ENCODE peak calls at places on chromosomes 12 and 14, in nine cellular contexts. E, G, A, J, Y, N, L, Z and V are unnamed samples.

GRCh38 chr12:63151898-63152700 is 1.1 kb upstream of the AVPR1A start:
- DNase-seq in A (peak; percentile 20), G (no peak), L (peak; percentile 11), N (no peak), Y (peak; percentile 41), Z (peak; percentile 54), E (peak; percentile 83), J (peak; percentile 69), V (peak; percentile 57)

GRCh38 chr14:72700338-72701231 is 193.3 kb downstream of the DPF3 start:
- DNase-seq in J (peak; percentile 63), A (peak; percentile 6), Y (no peak), G (no peak), E (no peak), N (no peak), Z (no peak), L (no peak), V (no peak)

GRCh38 chr14:89440997-89441909 is 24.2 kb upstream of the FOXN3 start:
- DNase-seq in N (no peak), Y (no peak), A (no peak), L (no peak), Z (no peak), J (peak; percentile 72), E (no peak), G (no peak), V (peak; percentile 97)

GRCh38 chr14:94888108-94888507 is 118.2 kb upstream of the GSC start:
- DNase-seq in G (no peak), Z (no peak), J (no peak), L (no peak), A (no peak), N (no peak), E (peak; percentile 39), Y (no peak), V (no peak)

GRCh38 chr14:74401504-74402241 is 24.3 kb downstream of the SYNDIG1L start:
- DNase-seq in N (no peak), Y (no peak), J (peak; percentile 86), Z (peak; percentile 19), L (no peak), G (peak; percentile 29), A (peak; percentile 68), E (no peak), V (no peak)

GRCh38 chr12:132014915-132015280 is 65.2 kb downstream of the EP400 start:
- DNase-seq in G (no peak), Z (no peak), Y (no peak), N (no peak), A (no peak), J (peak; percentile 46), L (no peak), E (no peak), V (no peak)

GRCh38 chr14:23430733-23431105 is 4.7 kb downstream of the MYH7 start:
- DNase-seq in A (no peak), J (peak; percentile 58), Y (peak; percentile 20), Z (no peak), N (no peak), L (peak; percentile 54), G (no peak), E (peak; percentile 47), V (no peak)

GRCh38 chr14:73173092-73173735 is 36.9 kb downstream of the PSEN1 start:
- DNase-seq in E (peak; percentile 63), A (no peak), Y (peak; percentile 50), Z (peak; percentile 55), G (no peak), J (no peak), L (no peak), N (no peak), V (no peak)

GRCh38 chr12:19739195-19739776 is 300.0 kb downstream of the AEBP2 start:
- DNase-seq in Y (peak; percentile 30), L (no peak), E (peak; percentile 81), Z (peak; percentile 64), A (peak; percentile 40), G (no peak), J (peak; percentile 56), N (no peak), V (no peak)